ENCODE peak calls at places on chromosomes 3 and 15, in ten cellular contexts. C is NCI-H460, Q is neural crest cell, V is hepatocyte, I is globus pallidus, U is AG08395, Y is A549, K is lower leg skin, W is amniotic stem cell, E is ovary. S is an unnamed sample.

GRCh38 chr3:25957026-25957425 is 167.1 kb downstream of the OXSM start:
- DNase-seq in Y (no peak), Q (no peak), W (no peak), V (no peak), I (no peak), U (no peak), C (no peak), K (no peak), E (no peak), S (no peak)

GRCh38 chr3:125266976-125267375 is 54.4 kb upstream of the SLC12A8 start:
- DNase-seq in Q (no peak), Y (no peak), V (no peak), I (no peak), U (no peak), C (no peak), W (no peak), K (no peak), E (no peak), S (no peak)

GRCh38 chr3:142853270-142854163 is 35.4 kb downstream of the PCOLCE2 start:
- DNase-seq in V (peak; percentile 65), Q (no peak), C (no peak), Y (peak; percentile 51), U (peak; percentile 14), K (no peak), E (no peak), I (no peak), W (no peak), S (no peak)

GRCh38 chr3:104279617-104280016 is 1087.1 kb upstream of the ALCAM start:
- DNase-seq in Q (no peak), W (peak; percentile 40), V (no peak), Y (no peak), C (no peak), I (no peak), E (no peak), K (no peak), U (peak; percentile 25), S (no peak)

GRCh38 chr3:189981668-189982067 is 139.0 kb downstream of the P3H2 start:
- DNase-seq in Y (no peak), W (peak; percentile 32), C (no peak), Q (no peak), V (no peak), K (no peak), U (peak; percentile 77), I (no peak), E (peak; percentile 46), S (no peak)

GRCh38 chr3:63914312-63914711 is 2.1 kb upstream of the SCAANT1 start:
- DNase-seq in W (no peak), Y (no peak), E (peak; percentile 66), U (no peak), V (no peak), I (no peak), C (no peak), Q (no peak), K (no peak), S (peak; percentile 74)

GRCh38 chr15:51403072-51403878 is 61.8 kb downstream of the GLDN start:
- DNase-seq in W (no peak), C (peak; percentile 16), U (peak; percentile 55), V (peak; percentile 57), Y (peak; percentile 52), I (no peak), Q (no peak), E (no peak), K (no peak), S (no peak)

GRCh38 chr15:48966595-48967301 is 3.0 kb upstream of the SHC4 start:
- DNase-seq in E (no peak), C (no peak), I (no peak), Y (no peak), V (no peak), U (peak; percentile 40), W (no peak), K (no peak), Q (no peak), S (no peak)

GRCh38 chr3:187739561-187740445 is 5.5 kb downstream of the BCL6 start:
- DNase-seq in Y (peak; percentile 55), C (peak; percentile 57), I (peak; percentile 86), U (peak; percentile 58), V (peak; percentile 92), Q (peak; percentile 81), W (peak; percentile 86), E (peak; percentile 88), K (peak; percentile 97), S (peak; percentile 92)